ENCODE peak calls at places on chromosome 18, in four cellular contexts. O is H1, P is HCT116, R is K562. T is an unnamed sample.

GRCh38 chr18:10247402-10248117 is 206.9 kb upstream of the APCDD1 start:
- DNase-seq in O (no peak), P (no peak), R (no peak), T (no peak)

GRCh38 chr18:63150942-63151421 is 168.6 kb downstream of the BCL2 start:
- DNase-seq in O (no peak), P (no peak), R (no peak), T (peak; percentile 17)

GRCh38 chr18:79379251-79379905 is 16.4 kb upstream of the NFATC1 start:
- DNase-seq in O (no peak), P (no peak), R (no peak), T (no peak)

GRCh38 chr18:26865557-26865956 is at the start of gene AQP4:
- DNase-seq in O (no peak), P (no peak), R (no peak), T (peak; percentile 21)

GRCh38 chr18:13640266-13640860 is 86.0 kb downstream of the FAM210A start:
- DNase-seq in O (no peak), P (no peak), R (no peak), T (no peak)

GRCh38 chr18:47285456-47285855 is 34.0 kb upstream of the SKOR2 start:
- DNase-seq in O (no peak), P (no peak), R (no peak), T (no peak)

GRCh38 chr18:23311346-23312103 is 141.6 kb upstream of the RIOK3 start:
- DNase-seq in O (no peak), P (no peak), R (no peak), T (no peak)

GRCh38 chr18:32167980-32168379 is 21.9 kb upstream of the MEP1B start:
- DNase-seq in O (no peak), P (no peak), R (no peak), T (peak; percentile 73)

GRCh38 chr18:50396005-50396404 is 21.2 kb downstream of the SKA1 start:
- DNase-seq in O (no peak), P (no peak), R (peak; percentile 25), T (no peak)

GRCh38 chr18:50813353-50813752 is 6.5 kb downstream of the MRO start:
- DNase-seq in O (no peak), P (no peak), R (no peak), T (no peak)

GRCh38 chr18:47881752-47882455 is 48.6 kb downstream of the SMAD2 start:
- DNase-seq in O (no peak), P (peak; percentile 27), R (no peak), T (no peak)

GRCh38 chr18:56130481-56130880 is 507.9 kb downstream of the TXNL1 start:
- DNase-seq in O (no peak), P (no peak), R (no peak), T (no peak)

GRCh38 chr18:40041951-40042350 is 1913.1 kb upstream of the PIK3C3 start:
- DNase-seq in O (no peak), P (no peak), R (no peak), T (no peak)

GRCh38 chr18:50218432-50219197 is 23.7 kb upstream of the MYO5B start:
- DNase-seq in O (no peak), P (peak; percentile 33), R (no peak), T (peak; percentile 10)

GRCh38 chr18:10332452-10332851 is 122.0 kb upstream of the APCDD1 start:
- DNase-seq in O (no peak), P (no peak), R (no peak), T (no peak)

GRCh38 chr18:457120-457519 is 43.4 kb downstream of the COLEC12 start:
- DNase-seq in O (no peak), P (no peak), R (no peak), T (no peak)

GRCh38 chr18:78696698-78697435 is 282.8 kb upstream of the SALL3 start:
- DNase-seq in O (no peak), P (no peak), R (no peak), T (no peak)

GRCh38 chr18:26763745-26764144 is 101.8 kb downstream of the AQP4 start:
- DNase-seq in O (no peak), P (no peak), R (no peak), T (no peak)

GRCh38 chr18:46250812-46251173 is 146.6 kb downstream of the HAUS1 start:
- DNase-seq in O (no peak), P (no peak), R (no peak), T (no peak)

GRCh38 chr18:62450546-62451395 is 72.1 kb upstream of the ZCCHC2 start:
- DNase-seq in O (no peak), P (peak; percentile 86), R (peak; percentile 63), T (peak; percentile 32)

GRCh38 chr18:55587341-55588000 is 521 bp downstream of the TCF4 start:
- DNase-seq in O (no peak), P (no peak), R (peak; percentile 43), T (no peak)

GRCh38 chr18:69787825-69788547 is 159.7 kb downstream of the CD226 start:
- DNase-seq in O (no peak), P (peak; percentile 37), R (no peak), T (peak; percentile 19)

GRCh38 chr18:3653263-3653858 is 203.4 kb downstream of the TGIF1 start:
- DNase-seq in O (no peak), P (no peak), R (no peak), T (no peak)

GRCh38 chr18:22032392-22032961 is 136.9 kb upstream of the GATA6 start:
- DNase-seq in O (no peak), P (peak; percentile 88), R (no peak), T (no peak)

GRCh38 chr18:31645411-31645810 is 39.0 kb downstream of the B4GALT6 start:
- DNase-seq in O (no peak), P (no peak), R (no peak), T (no peak)

GRCh38 chr18:5628512-5629255 is 84.9 kb upstream of the EPB41L3 start:
- DNase-seq in O (no peak), P (no peak), R (no peak), T (no peak)
- TF ChIP-seq JUND in O (no peak), P (no peak), R (no peak), T (no peak)

DNA sequence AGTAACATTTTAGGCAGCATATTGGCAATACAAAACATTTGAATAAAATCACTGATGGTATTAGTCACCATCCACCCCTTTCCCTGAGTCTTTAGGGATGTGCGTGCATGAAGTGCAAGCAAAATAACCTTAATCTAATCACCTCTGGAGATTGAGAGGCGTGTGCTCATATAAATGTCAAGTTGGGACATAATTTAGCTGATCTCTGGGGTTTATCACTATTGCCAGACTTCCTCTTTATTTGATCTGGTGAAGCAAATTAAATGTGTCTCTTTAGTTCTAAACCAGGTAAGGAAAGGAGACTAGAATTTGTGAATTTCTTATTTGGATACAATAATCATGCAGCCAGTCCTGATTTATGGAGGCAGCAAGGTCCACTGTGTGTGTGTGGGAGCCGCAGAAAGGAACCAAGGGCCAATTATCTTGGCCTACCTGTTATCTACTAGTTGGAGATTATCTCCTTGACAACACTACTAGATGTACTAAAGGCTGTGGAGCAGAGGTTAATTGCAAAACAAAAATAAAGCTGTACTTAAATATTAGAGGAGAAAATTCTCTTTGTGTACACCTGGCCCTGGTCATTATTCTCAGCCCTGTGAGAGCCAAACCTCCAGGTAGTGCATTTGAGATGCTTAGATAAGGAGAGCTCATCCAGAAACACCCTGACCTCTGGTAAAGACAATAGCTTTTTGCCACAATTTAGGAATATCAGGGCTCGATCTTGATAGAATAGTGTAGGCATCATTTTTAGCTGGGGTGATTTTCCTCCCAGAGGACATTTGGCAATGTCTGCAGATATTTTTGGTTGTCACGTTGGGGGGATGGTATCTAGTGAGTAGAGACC is 78.2 kb downstream of the HRH4 start:
- DNase-seq in O (no peak), P (no peak), R (no peak), T (no peak)
- TF ChIP-seq JUND in O (no peak), P (no peak), R (no peak), T (no peak)

GRCh38 chr18:75407468-75408437 is 19.8 kb downstream of the SMIM21 start:
- DNase-seq in O (peak; percentile 23), P (no peak), R (no peak), T (no peak)

GRCh38 chr18:75405341-75405740 is 22.2 kb downstream of the SMIM21 start:
- DNase-seq in O (no peak), P (no peak), R (no peak), T (no peak)

GRCh38 chr18:75410611-75411010 is 16.9 kb downstream of the SMIM21 start:
- DNase-seq in O (no peak), P (no peak), R (no peak), T (no peak)

GRCh38 chr18:75406491-75407445 is 20.7 kb downstream of the SMIM21 start:
- DNase-seq in O (no peak), P (no peak), R (peak; percentile 6), T (no peak)

GRCh38 chr18:75408554-75409506 is 18.7 kb downstream of the SMIM21 start:
- DNase-seq in O (no peak), P (peak; percentile 98), R (no peak), T (no peak)
- TF ChIP-seq JUND in O (no peak), P (peak; percentile 99), R (no peak), T (no peak)

GRCh38 chr18:58557013-58557435 is 71.9 kb downstream of the ALPK2 start:
- DNase-seq in O (no peak), P (no peak), R (no peak), T (no peak)
- TF ChIP-seq JUND in O (no peak), P (no peak), R (no peak), T (no peak)

DNA sequence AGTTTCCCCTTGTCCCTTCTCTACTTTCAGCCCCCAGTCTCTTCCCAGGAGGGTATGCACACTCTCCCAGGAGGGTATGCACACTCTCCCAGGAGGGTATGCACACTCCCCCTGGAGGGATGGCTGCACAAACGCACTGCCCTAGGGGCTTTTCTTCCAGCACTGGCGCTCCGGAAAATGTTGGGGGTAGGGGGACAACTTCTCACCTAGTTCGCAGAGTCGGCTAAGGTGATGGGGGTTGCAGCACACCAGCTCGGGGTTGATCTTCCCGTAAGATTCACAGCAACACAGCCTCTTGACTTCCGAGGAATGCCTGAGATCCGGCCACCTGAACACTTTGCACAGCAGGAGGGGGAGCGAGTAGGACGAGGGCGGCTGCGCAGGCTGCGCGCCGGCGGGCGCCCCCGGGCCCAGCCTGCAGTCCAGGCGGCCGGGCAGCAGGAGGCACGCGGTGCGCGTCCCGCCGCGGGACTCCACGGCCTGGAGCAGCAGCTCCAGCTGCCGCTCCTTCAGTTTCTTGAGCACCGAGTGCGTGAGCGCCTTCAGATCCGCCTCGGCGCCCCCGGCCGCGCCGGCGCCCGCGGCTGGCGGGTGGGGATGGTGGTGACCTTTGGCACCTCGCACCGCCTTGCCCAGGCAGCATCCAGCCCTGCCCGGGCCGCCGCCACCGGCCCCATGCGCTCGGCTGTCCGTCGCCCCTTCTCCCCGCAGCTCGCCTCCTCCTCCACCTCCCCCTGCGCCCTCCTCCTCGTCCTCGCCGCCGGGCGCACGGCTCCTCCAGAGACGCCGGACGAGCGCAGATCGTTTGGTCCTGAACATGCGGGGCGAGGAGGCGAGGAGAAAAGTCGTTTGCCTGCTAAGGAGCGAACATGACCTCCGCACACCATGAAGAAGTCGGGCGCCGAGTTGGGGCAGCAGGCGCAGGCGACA is 894 bp downstream of the SMAD7 start:
- DNase-seq in O (no peak), P (no peak), R (peak; percentile 27), T (peak; percentile 60)
- TF ChIP-seq JUND in O (no peak), P (no peak), R (no peak), T (no peak)

GRCh38 chr18:59799383-59800015 is 100.3 kb upstream of the PMAIP1 start:
- DNase-seq in O (no peak), P (no peak), R (no peak), T (no peak)
- TF ChIP-seq JUND in O (no peak), P (no peak), R (no peak), T (no peak)